ENCODE peak calls at places on chromosomes 16 and 17, in six cellular contexts. One of them, this sample, is unnamed.

GRCh38 chr16:31464781-31465260 is 5.5 kb downstream of the ARMC5 start:
- DNase-seq in SK-N-SH: no peak
- DNase-seq in GM23338: no peak
- DNase-seq in esophagus muscularis mucosa: no peak
- DNase-seq in stomach: no peak
- DNase-seq in HL-60: no peak
- DNase-seq in this sample: no peak

GRCh38 chr16:27549607-27549856 is 181 bp downstream of the GTF3C1 start:
- DNase-seq in SK-N-SH: no peak
- DNase-seq in GM23338: no peak
- DNase-seq in esophagus muscularis mucosa: no peak
- DNase-seq in stomach: no peak
- DNase-seq in HL-60: no peak
- DNase-seq in this sample: no peak

GRCh38 chr16:88424536-88425230 is 28.4 kb upstream of the ZFPM1 start:
- DNase-seq in SK-N-SH: no peak
- DNase-seq in GM23338: no peak
- DNase-seq in esophagus muscularis mucosa: no peak
- DNase-seq in stomach: no peak
- DNase-seq in HL-60: no peak
- DNase-seq in this sample: peak

GRCh38 chr17:11369570-11369969 is 128.6 kb downstream of the SHISA6 start:
- DNase-seq in SK-N-SH: no peak
- DNase-seq in GM23338: no peak
- DNase-seq in esophagus muscularis mucosa: peak
- DNase-seq in stomach: no peak
- DNase-seq in HL-60: no peak
- DNase-seq in this sample: no peak

GRCh38 chr16:29030086-29030840 is 45.4 kb downstream of the LAT start:
- DNase-seq in SK-N-SH: no peak
- DNase-seq in GM23338: no peak
- DNase-seq in esophagus muscularis mucosa: no peak
- DNase-seq in stomach: no peak
- DNase-seq in HL-60: no peak
- DNase-seq in this sample: no peak

GRCh38 chr16:84845496-84846002 is 25.8 kb downstream of the CRISPLD2 start:
- DNase-seq in SK-N-SH: peak
- DNase-seq in GM23338: no peak
- DNase-seq in esophagus muscularis mucosa: no peak
- DNase-seq in stomach: no peak
- DNase-seq in HL-60: no peak
- DNase-seq in this sample: no peak

GRCh38 chr17:65154770-65155589 is 17.8 kb downstream of the RGS9 start:
- DNase-seq in SK-N-SH: no peak
- DNase-seq in GM23338: no peak
- DNase-seq in esophagus muscularis mucosa: no peak
- DNase-seq in stomach: no peak
- DNase-seq in HL-60: peak
- DNase-seq in this sample: no peak

GRCh38 chr17:15470536-15470935 is 3.1 kb upstream of the CDRT4 start:
- DNase-seq in SK-N-SH: no peak
- DNase-seq in GM23338: no peak
- DNase-seq in esophagus muscularis mucosa: no peak
- DNase-seq in stomach: no peak
- DNase-seq in HL-60: no peak
- DNase-seq in this sample: no peak

GRCh38 chr17:3986939-3987335 is 22.7 kb upstream of the ATP2A3 start:
- DNase-seq in SK-N-SH: peak
- DNase-seq in GM23338: no peak
- DNase-seq in esophagus muscularis mucosa: no peak
- DNase-seq in stomach: no peak
- DNase-seq in HL-60: no peak
- DNase-seq in this sample: no peak

GRCh38 chr17:70185280-70185679 is 15.9 kb downstream of the KCNJ2 start:
- DNase-seq in SK-N-SH: no peak
- DNase-seq in GM23338: no peak
- DNase-seq in esophagus muscularis mucosa: no peak
- DNase-seq in stomach: no peak
- DNase-seq in HL-60: no peak
- DNase-seq in this sample: no peak

GRCh38 chr17:83148317-83149044 is 69.1 kb downstream of the METRNL start:
- DNase-seq in SK-N-SH: no peak
- DNase-seq in GM23338: no peak
- DNase-seq in esophagus muscularis mucosa: no peak
- DNase-seq in stomach: no peak
- DNase-seq in HL-60: no peak
- DNase-seq in this sample: no peak

GRCh38 chr17:34177642-34178041 is 77.4 kb upstream of the CCL2 start:
- DNase-seq in SK-N-SH: no peak
- DNase-seq in GM23338: no peak
- DNase-seq in esophagus muscularis mucosa: no peak
- DNase-seq in stomach: no peak
- DNase-seq in HL-60: no peak
- DNase-seq in this sample: no peak

GRCh38 chr17:42674755-42675347 is 1.9 kb downstream of the PLEKHH3 start:
- DNase-seq in SK-N-SH: no peak
- DNase-seq in GM23338: peak
- DNase-seq in esophagus muscularis mucosa: no peak
- DNase-seq in stomach: peak
- DNase-seq in HL-60: no peak
- DNase-seq in this sample: no peak

GRCh38 chr16:23959069-23959800 is 123.5 kb downstream of the PRKCB start:
- DNase-seq in SK-N-SH: no peak
- DNase-seq in GM23338: no peak
- DNase-seq in esophagus muscularis mucosa: no peak
- DNase-seq in stomach: no peak
- DNase-seq in HL-60: peak
- DNase-seq in this sample: no peak

GRCh38 chr17:36055921-36056320 is 8.2 kb upstream of the CCL18 start:
- DNase-seq in SK-N-SH: no peak
- DNase-seq in GM23338: no peak
- DNase-seq in esophagus muscularis mucosa: no peak
- DNase-seq in stomach: no peak
- DNase-seq in HL-60: no peak
- DNase-seq in this sample: no peak

GRCh38 chr17:32492648-32493289 is 6.0 kb downstream of the CDK5R1 start:
- DNase-seq in SK-N-SH: no peak
- DNase-seq in GM23338: no peak
- DNase-seq in esophagus muscularis mucosa: no peak
- DNase-seq in stomach: no peak
- DNase-seq in HL-60: peak
- DNase-seq in this sample: no peak

GRCh38 chr17:39139137-39139516 is 12.3 kb downstream of the PLXDC1 start:
- DNase-seq in SK-N-SH: no peak
- DNase-seq in GM23338: no peak
- DNase-seq in esophagus muscularis mucosa: no peak
- DNase-seq in stomach: no peak
- DNase-seq in HL-60: no peak
- DNase-seq in this sample: no peak

GRCh38 chr16:82848013-82848412 is 221.2 kb downstream of the CDH13 start:
- DNase-seq in SK-N-SH: no peak
- DNase-seq in GM23338: no peak
- DNase-seq in esophagus muscularis mucosa: no peak
- DNase-seq in stomach: no peak
- DNase-seq in HL-60: no peak
- DNase-seq in this sample: no peak

GRCh38 chr17:5055543-5055942 is 20.3 kb upstream of the SLC52A1 start:
- DNase-seq in SK-N-SH: peak
- DNase-seq in GM23338: peak
- DNase-seq in esophagus muscularis mucosa: no peak
- DNase-seq in stomach: no peak
- DNase-seq in HL-60: no peak
- DNase-seq in this sample: no peak

GRCh38 chr16:1156983-1157638 is 4.2 kb downstream of the CACNA1H start:
- DNase-seq in SK-N-SH: no peak
- DNase-seq in GM23338: no peak
- DNase-seq in esophagus muscularis mucosa: no peak
- DNase-seq in stomach: no peak
- DNase-seq in HL-60: no peak
- DNase-seq in this sample: peak

GRCh38 chr17:70804161-70804560 is 634.8 kb downstream of the KCNJ2 start:
- DNase-seq in SK-N-SH: no peak
- DNase-seq in GM23338: no peak
- DNase-seq in esophagus muscularis mucosa: no peak
- DNase-seq in stomach: no peak
- DNase-seq in HL-60: no peak
- DNase-seq in this sample: no peak

GRCh38 chr17:62693616-62694415 is 66.3 kb downstream of the MRC2 start:
- DNase-seq in SK-N-SH: no peak
- DNase-seq in GM23338: no peak
- DNase-seq in esophagus muscularis mucosa: no peak
- DNase-seq in stomach: no peak
- DNase-seq in HL-60: no peak
- DNase-seq in this sample: no peak

GRCh38 chr17:70947636-70948565 is 778.6 kb downstream of the KCNJ2 start:
- DNase-seq in SK-N-SH: no peak
- DNase-seq in GM23338: no peak
- DNase-seq in esophagus muscularis mucosa: no peak
- DNase-seq in stomach: no peak
- DNase-seq in HL-60: no peak
- DNase-seq in this sample: no peak

GRCh38 chr17:50105811-50106210 is 10.7 kb downstream of the PDK2 start:
- DNase-seq in SK-N-SH: no peak
- DNase-seq in GM23338: no peak
- DNase-seq in esophagus muscularis mucosa: no peak
- DNase-seq in stomach: no peak
- DNase-seq in HL-60: no peak
- DNase-seq in this sample: peak

GRCh38 chr16:30786115-30786935 is 680 bp downstream of the ZNF629 start:
- DNase-seq in SK-N-SH: peak
- DNase-seq in GM23338: peak
- DNase-seq in esophagus muscularis mucosa: no peak
- DNase-seq in stomach: peak
- DNase-seq in HL-60: peak
- DNase-seq in this sample: peak

GRCh38 chr17:62707425-62707739 is 79.9 kb downstream of the MRC2 start:
- DNase-seq in SK-N-SH: no peak
- DNase-seq in GM23338: no peak
- DNase-seq in esophagus muscularis mucosa: no peak
- DNase-seq in stomach: no peak
- DNase-seq in HL-60: no peak
- DNase-seq in this sample: no peak

GRCh38 chr17:39979021-39979660 is 1.5 kb upstream of the PSMD3 start:
- DNase-seq in SK-N-SH: no peak
- DNase-seq in GM23338: no peak
- DNase-seq in esophagus muscularis mucosa: no peak
- DNase-seq in stomach: no peak
- DNase-seq in HL-60: no peak
- DNase-seq in this sample: no peak

GRCh38 chr17:13542612-13543011 is 59.1 kb downstream of the HS3ST3A1 start:
- DNase-seq in SK-N-SH: no peak
- DNase-seq in GM23338: no peak
- DNase-seq in esophagus muscularis mucosa: peak
- DNase-seq in stomach: no peak
- DNase-seq in HL-60: no peak
- DNase-seq in this sample: no peak

GRCh38 chr17:13544755-13545154 is 57.0 kb downstream of the HS3ST3A1 start:
- DNase-seq in SK-N-SH: no peak
- DNase-seq in GM23338: no peak
- DNase-seq in esophagus muscularis mucosa: peak
- DNase-seq in stomach: no peak
- DNase-seq in HL-60: no peak
- DNase-seq in this sample: no peak

GRCh38 chr17:13541032-13541480 is 60.7 kb downstream of the HS3ST3A1 start:
- DNase-seq in SK-N-SH: no peak
- DNase-seq in GM23338: no peak
- DNase-seq in esophagus muscularis mucosa: peak
- DNase-seq in stomach: no peak
- DNase-seq in HL-60: no peak
- DNase-seq in this sample: no peak

GRCh38 chr17:13545941-13546340 is 55.8 kb downstream of the HS3ST3A1 start:
- DNase-seq in SK-N-SH: no peak
- DNase-seq in GM23338: no peak
- DNase-seq in esophagus muscularis mucosa: no peak
- DNase-seq in stomach: no peak
- DNase-seq in HL-60: no peak
- DNase-seq in this sample: no peak

DNA sequence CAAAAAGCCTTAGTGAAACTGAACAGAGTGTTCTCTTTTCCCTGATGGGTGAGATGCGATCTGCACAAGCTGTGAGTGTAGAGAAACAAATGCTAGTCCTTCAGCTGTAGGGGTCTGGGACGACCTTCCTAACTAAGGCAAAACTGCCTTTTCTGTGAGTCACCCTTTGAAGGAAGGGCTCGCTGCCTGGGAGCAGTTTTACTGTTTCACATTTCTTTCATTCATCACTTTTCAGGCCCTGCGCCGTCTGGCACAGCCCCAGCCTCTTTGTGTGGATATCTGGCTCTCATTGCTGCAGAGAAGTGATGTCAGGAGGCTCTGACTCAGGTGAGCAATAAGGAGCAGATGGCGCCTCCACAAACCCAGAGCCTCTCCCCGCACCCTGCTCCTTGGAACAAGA is 57.4 kb downstream of the HS3ST3A1 start:
- DNase-seq in SK-N-SH: no peak
- DNase-seq in GM23338: no peak
- DNase-seq in esophagus muscularis mucosa: peak
- DNase-seq in stomach: no peak
- DNase-seq in HL-60: no peak
- DNase-seq in this sample: peak
- TF ChIP-seq POLR2AphosphoS5 in SK-N-SH: peak
- TF ChIP-seq POLR2AphosphoS5 in GM23338: no peak
- TF ChIP-seq POLR2AphosphoS5 in esophagus muscularis mucosa: peak
- TF ChIP-seq POLR2AphosphoS5 in stomach: no peak
- TF ChIP-seq POLR2AphosphoS5 in HL-60: no peak
- TF ChIP-seq POLR2AphosphoS5 in this sample: peak

DNA sequence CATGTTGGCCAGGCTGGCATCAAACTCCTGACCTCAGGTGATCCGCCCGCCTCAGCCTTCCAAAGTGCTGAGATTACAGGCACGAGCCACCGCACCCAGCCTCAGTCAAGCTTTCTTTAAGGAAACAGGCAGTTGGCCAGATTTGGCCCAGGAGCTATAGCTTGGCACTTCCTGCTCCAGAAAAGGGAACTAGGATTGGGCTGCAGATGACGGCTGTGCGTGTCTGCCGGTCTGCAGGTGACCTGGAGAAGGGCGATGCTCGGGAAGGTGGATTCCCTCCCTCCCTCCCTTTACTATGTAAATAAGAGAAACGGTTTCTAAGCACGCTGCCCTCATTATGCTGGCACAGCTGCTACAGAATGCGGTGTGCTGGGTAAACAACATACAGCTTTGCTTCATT is 215.9 kb downstream of the RPTOR start:
- DNase-seq in SK-N-SH: no peak
- DNase-seq in GM23338: no peak
- DNase-seq in esophagus muscularis mucosa: no peak
- DNase-seq in stomach: peak
- DNase-seq in HL-60: peak
- DNase-seq in this sample: no peak
- TF ChIP-seq POLR2AphosphoS5 in SK-N-SH: no peak
- TF ChIP-seq POLR2AphosphoS5 in GM23338: no peak
- TF ChIP-seq POLR2AphosphoS5 in esophagus muscularis mucosa: no peak
- TF ChIP-seq POLR2AphosphoS5 in stomach: no peak
- TF ChIP-seq POLR2AphosphoS5 in HL-60: no peak
- TF ChIP-seq POLR2AphosphoS5 in this sample: no peak

GRCh38 chr16:79429276-79430128 is 171.0 kb downstream of the MAF start:
- DNase-seq in SK-N-SH: no peak
- DNase-seq in GM23338: no peak
- DNase-seq in esophagus muscularis mucosa: no peak
- DNase-seq in stomach: no peak
- DNase-seq in HL-60: no peak
- DNase-seq in this sample: no peak
- TF ChIP-seq POLR2AphosphoS5 in SK-N-SH: no peak
- TF ChIP-seq POLR2AphosphoS5 in GM23338: no peak
- TF ChIP-seq POLR2AphosphoS5 in esophagus muscularis mucosa: no peak
- TF ChIP-seq POLR2AphosphoS5 in stomach: no peak
- TF ChIP-seq POLR2AphosphoS5 in HL-60: no peak
- TF ChIP-seq POLR2AphosphoS5 in this sample: no peak

GRCh38 chr16:11994187-11995119 is 17.9 kb downstream of the SNX29 start:
- DNase-seq in SK-N-SH: no peak
- DNase-seq in GM23338: no peak
- DNase-seq in esophagus muscularis mucosa: no peak
- DNase-seq in stomach: no peak
- DNase-seq in HL-60: peak
- DNase-seq in this sample: no peak
- TF ChIP-seq POLR2AphosphoS5 in SK-N-SH: no peak
- TF ChIP-seq POLR2AphosphoS5 in GM23338: no peak
- TF ChIP-seq POLR2AphosphoS5 in esophagus muscularis mucosa: no peak
- TF ChIP-seq POLR2AphosphoS5 in stomach: no peak
- TF ChIP-seq POLR2AphosphoS5 in HL-60: no peak
- TF ChIP-seq POLR2AphosphoS5 in this sample: peak

This sample was measured in upper lobe of left lung.